ENCODE peak calls at places on chromosomes 16 and 17, in ten cellular contexts. X is A549, R is psoas muscle, S is Karpas-422, I is skeletal muscle cell, Q is tibial nerve, M is NB4, W is brain microvascular endothelial cell, L is body of pancreas, G is left lung. Z is an unnamed sample.

GRCh38 chr17:28090551-28090950 is 48.1 kb downstream of the NLK start:
- DNase-seq in X (no peak), R (no peak), S (no peak), I (no peak), Q (no peak), M (no peak), W (no peak), L (no peak), G (no peak), Z (no peak)

GRCh38 chr16:50585331-50585776 is 37.2 kb downstream of the NKD1 start:
- DNase-seq in X (no peak), R (peak; percentile 78), S (no peak), I (no peak), Q (no peak), M (no peak), W (no peak), L (peak; percentile 42), G (peak; percentile 52), Z (no peak)

GRCh38 chr16:75022567-75022966 is 23.7 kb downstream of the ZNRF1 start:
- DNase-seq in X (no peak), R (no peak), S (no peak), I (no peak), Q (no peak), M (no peak), W (no peak), L (no peak), G (no peak), Z (no peak)

GRCh38 chr17:44219636-44220210 is at the start of gene UBTF:
- DNase-seq in X (no peak), R (peak; percentile 71), S (peak; percentile 92), I (no peak), Q (no peak), M (peak; percentile 86), W (peak; percentile 36), L (peak; percentile 76), G (peak; percentile 70), Z (peak; percentile 74)

GRCh38 chr17:32912218-32912897 is 15.6 kb upstream of the TMEM98 start:
- DNase-seq in X (no peak), R (peak; percentile 48), S (no peak), I (peak; percentile 31), Q (no peak), M (no peak), W (peak; percentile 73), L (peak; percentile 94), G (peak; percentile 87), Z (peak; percentile 85)

GRCh38 chr17:28763137-28763799 is 19.5 kb downstream of the TRAF4 start:
- DNase-seq in X (no peak), R (no peak), S (no peak), I (no peak), Q (no peak), M (no peak), W (no peak), L (no peak), G (no peak), Z (no peak)

GRCh38 chr16:22661161-22661647 is 150.5 kb downstream of the NPIPB5 start:
- DNase-seq in X (no peak), R (no peak), S (no peak), I (no peak), Q (no peak), M (no peak), W (no peak), L (no peak), G (no peak), Z (no peak)

GRCh38 chr17:35241520-35241919 is 1.4 kb upstream of the SLFN5 start:
- DNase-seq in X (no peak), R (no peak), S (no peak), I (no peak), Q (no peak), M (no peak), W (no peak), L (peak; percentile 9), G (no peak), Z (no peak)

GRCh38 chr16:682493-683395 is 1.4 kb downstream of the JMJD8 start:
- DNase-seq in X (no peak), R (no peak), S (no peak), I (no peak), Q (no peak), M (no peak), W (no peak), L (no peak), G (no peak), Z (no peak)
- H3K4me3 ChIP-seq in X (peak overlapping the region; percentile 76), R (peak overlapping the region; percentile 79), S (peak overlapping the region; percentile 78), I (peak overlapping the region; percentile 68), Q (no peak overlapping the region), M (peak overlapping the region; percentile 53), W (peak overlapping the region; percentile 60), L (no peak overlapping the region), G (no peak overlapping the region), Z (peak overlapping the region; percentile 69)

GRCh38 chr16:67543582-67543981 is 15.0 kb downstream of the RIPOR1 start:
- DNase-seq in X (no peak), R (no peak), S (no peak), I (no peak), Q (no peak), M (no peak), W (no peak), L (no peak), G (no peak), Z (no peak)

GRCh38 chr16:67544844-67545664 is 16.4 kb downstream of the RIPOR1 start:
- DNase-seq in X (no peak), R (no peak), S (no peak), I (no peak), Q (no peak), M (no peak), W (no peak), L (no peak), G (no peak), Z (no peak)

GRCh38 chr16:67545665-67546024 is 16.7 kb upstream of the CTCF start:
- DNase-seq in X (no peak), R (no peak), S (no peak), I (no peak), Q (no peak), M (no peak), W (no peak), L (no peak), G (no peak), Z (no peak)

GRCh38 chr16:67543036-67543435 is 14.4 kb downstream of the RIPOR1 start:
- DNase-seq in X (no peak), R (no peak), S (no peak), I (no peak), Q (no peak), M (no peak), W (no peak), L (no peak), G (no peak), Z (no peak)

DNA sequence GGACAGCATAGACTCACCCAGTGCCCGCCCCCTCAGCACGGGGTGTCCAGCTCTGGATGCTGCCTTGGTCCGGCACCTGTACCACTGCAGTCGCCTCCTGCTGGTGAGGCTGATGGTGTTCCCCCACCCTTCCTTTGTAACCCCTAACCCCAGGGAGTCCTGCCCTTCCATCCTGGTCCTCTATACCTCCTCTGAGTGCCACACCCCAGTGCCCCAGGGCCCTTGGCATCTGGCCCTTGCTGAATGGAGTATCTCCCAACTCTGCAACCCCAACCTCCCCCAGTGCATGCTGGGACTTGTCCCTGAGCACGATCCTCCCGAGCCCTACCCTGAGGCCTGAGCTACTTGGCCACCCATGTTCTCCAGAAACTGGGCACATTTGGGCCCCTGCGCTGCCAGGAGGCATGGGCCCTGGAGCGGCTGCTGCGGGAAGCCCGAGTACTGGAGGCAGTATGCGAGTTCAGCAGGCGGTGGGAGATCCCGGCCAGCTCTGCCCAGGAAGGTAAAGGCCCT is 15.8 kb downstream of the RIPOR1 start:
- DNase-seq in X (no peak), R (no peak), S (no peak), I (no peak), Q (no peak), M (no peak), W (no peak), L (no peak), G (no peak), Z (no peak)
- H3K4me3 ChIP-seq in X (no peak overlapping the region), R (no peak overlapping the region), S (no peak overlapping the region), I (no peak overlapping the region), Q (no peak overlapping the region), M (no peak overlapping the region), W (no peak overlapping the region), L (no peak overlapping the region), G (no peak overlapping the region), Z (no peak overlapping the region)

GRCh38 chr17:67679721-67680120 is 38.0 kb upstream of the NOL11 start:
- DNase-seq in X (no peak), R (no peak), S (no peak), I (no peak), Q (no peak), M (no peak), W (no peak), L (no peak), G (no peak), Z (no peak)
- H3K4me3 ChIP-seq in X (no peak overlapping the region), R (no peak overlapping the region), S (no peak overlapping the region), I (no peak overlapping the region), Q (no peak overlapping the region), M (no peak overlapping the region), W (no peak overlapping the region), L (no peak overlapping the region), G (no peak overlapping the region), Z (no peak overlapping the region)

GRCh38 chr17:8002646-8003593 is 505 bp downstream of the GUCY2D start:
- DNase-seq in X (no peak), R (no peak), S (no peak), I (no peak), Q (no peak), M (no peak), W (no peak), L (no peak), G (no peak), Z (no peak)

GRCh38 chr17:8005357-8005756 is 2.9 kb downstream of the GUCY2D start:
- DNase-seq in X (no peak), R (no peak), S (no peak), I (no peak), Q (no peak), M (no peak), W (no peak), L (no peak), G (no peak), Z (no peak)

GRCh38 chr17:8003594-8004181 is 1.3 kb downstream of the GUCY2D start:
- DNase-seq in X (no peak), R (no peak), S (no peak), I (no peak), Q (no peak), M (no peak), W (no peak), L (no peak), G (no peak), Z (no peak)

GRCh38 chr17:8004899-8005298 is 2.5 kb downstream of the GUCY2D start:
- DNase-seq in X (no peak), R (no peak), S (no peak), I (no peak), Q (no peak), M (no peak), W (peak; percentile 58), L (no peak), G (no peak), Z (peak; percentile 69)

DNA sequence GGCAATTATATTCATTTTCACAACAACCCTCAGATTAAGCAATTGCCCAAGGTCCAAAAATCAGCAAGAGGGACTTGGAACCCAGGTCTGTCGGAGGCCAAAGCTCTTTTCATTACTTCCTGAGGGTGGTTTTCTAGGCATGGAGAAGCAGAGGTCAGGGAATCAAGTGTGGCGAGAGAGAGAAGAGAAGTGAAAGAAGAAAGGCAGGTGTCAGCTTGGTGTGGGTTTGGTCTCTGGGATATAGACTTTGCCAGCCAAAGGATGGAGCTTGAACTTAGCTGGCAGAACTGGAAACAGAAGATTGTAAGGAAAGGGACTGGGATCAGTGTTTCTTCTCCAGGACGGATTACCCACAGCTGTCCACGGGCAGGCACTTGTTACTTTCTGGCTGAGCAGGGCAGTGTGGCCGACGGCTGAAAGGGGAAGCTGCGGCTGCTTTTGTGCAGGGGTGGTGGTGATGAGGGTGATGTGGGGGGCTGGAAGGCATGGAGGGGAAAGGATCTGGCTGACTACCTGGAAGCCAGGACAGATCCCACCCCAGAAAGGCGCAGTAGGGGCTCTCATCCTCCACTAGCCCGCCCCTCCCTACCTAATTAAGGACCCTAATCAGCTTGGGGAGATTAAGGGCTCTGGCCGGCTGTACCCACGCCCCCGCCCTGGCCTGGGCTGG is at the start of gene GUCY2D:
- DNase-seq in X (no peak), R (no peak), S (no peak), I (no peak), Q (no peak), M (peak; percentile 77), W (no peak), L (no peak), G (no peak), Z (no peak)
- H3K4me3 ChIP-seq in X (no peak within 1 kb of the TSS), R (peak within 1 kb of the TSS; percentile 56), S (peak within 1 kb of the TSS; percentile 49), I (no peak within 1 kb of the TSS), Q (peak within 1 kb of the TSS; percentile 19), M (peak within 1 kb of the TSS; percentile 54), W (no peak within 1 kb of the TSS), L (no peak within 1 kb of the TSS), G (no peak within 1 kb of the TSS), Z (peak within 1 kb of the TSS; percentile 14)